ENCODE peak calls at places on chromosomes 1 and 21, in seven cellular contexts. One of them, this sample, is unnamed.

GRCh38 chr21:26961704-26962103 is 5.2 kb downstream of the ADAMTS5 start:
- DNase-seq in ovary: peak
- DNase-seq in GM04504: no peak
- DNase-seq in A172: no peak
- DNase-seq in ELF-1: peak
- DNase-seq in stimulated activated CD4-positive, alpha-beta T cell treated with anti-CD3 and anti-CD28 coated beads, Interleukin-1b, Interleukin-23, amount 100 ng/mL, for 48 hours: no peak
- DNase-seq in effector CD4-positive, alpha-beta T cell: no peak
- DNase-seq in this sample: no peak

GRCh38 chr1:228396770-228397453 is 9.7 kb downstream of the TRIM11 start:
- DNase-seq in GM04504: no peak
- DNase-seq in ovary: peak
- DNase-seq in ELF-1: no peak
- DNase-seq in A172: no peak
- DNase-seq in stimulated activated CD4-positive, alpha-beta T cell treated with anti-CD3 and anti-CD28 coated beads, Interleukin-1b, Interleukin-23, amount 100 ng/mL, for 48 hours: no peak
- DNase-seq in effector CD4-positive, alpha-beta T cell: no peak
- DNase-seq in this sample: no peak

GRCh38 chr1:33275200-33275599 is 18.9 kb downstream of the ZNF362 start:
- DNase-seq in GM04504: no peak
- DNase-seq in effector CD4-positive, alpha-beta T cell: no peak
- DNase-seq in A172: no peak
- DNase-seq in stimulated activated CD4-positive, alpha-beta T cell treated with anti-CD3 and anti-CD28 coated beads, Interleukin-1b, Interleukin-23, amount 100 ng/mL, for 48 hours: no peak
- DNase-seq in ovary: no peak
- DNase-seq in ELF-1: no peak
- DNase-seq in this sample: peak

GRCh38 chr1:207058878-207059867 is 6.1 kb downstream of the PFKFB2 start:
- DNase-seq in effector CD4-positive, alpha-beta T cell: no peak
- DNase-seq in ELF-1: peak
- DNase-seq in stimulated activated CD4-positive, alpha-beta T cell treated with anti-CD3 and anti-CD28 coated beads, Interleukin-1b, Interleukin-23, amount 100 ng/mL, for 48 hours: no peak
- DNase-seq in A172: no peak
- DNase-seq in GM04504: no peak
- DNase-seq in ovary: no peak
- DNase-seq in this sample: no peak

GRCh38 chr1:54174106-54174505 is 21.3 kb upstream of the CDCP2 start:
- DNase-seq in A172: no peak
- DNase-seq in effector CD4-positive, alpha-beta T cell: no peak
- DNase-seq in GM04504: no peak
- DNase-seq in ovary: no peak
- DNase-seq in stimulated activated CD4-positive, alpha-beta T cell treated with anti-CD3 and anti-CD28 coated beads, Interleukin-1b, Interleukin-23, amount 100 ng/mL, for 48 hours: no peak
- DNase-seq in ELF-1: no peak
- DNase-seq in this sample: no peak

GRCh38 chr1:221840511-221841243 is 98.8 kb upstream of the DUSP10 start:
- DNase-seq in A172: peak
- DNase-seq in ovary: no peak
- DNase-seq in GM04504: no peak
- DNase-seq in effector CD4-positive, alpha-beta T cell: no peak
- DNase-seq in ELF-1: no peak
- DNase-seq in stimulated activated CD4-positive, alpha-beta T cell treated with anti-CD3 and anti-CD28 coated beads, Interleukin-1b, Interleukin-23, amount 100 ng/mL, for 48 hours: no peak
- DNase-seq in this sample: no peak

GRCh38 chr1:201111672-201112071 is 554 bp downstream of the CACNA1S start:
- DNase-seq in ovary: no peak
- DNase-seq in A172: no peak
- DNase-seq in ELF-1: no peak
- DNase-seq in effector CD4-positive, alpha-beta T cell: no peak
- DNase-seq in stimulated activated CD4-positive, alpha-beta T cell treated with anti-CD3 and anti-CD28 coated beads, Interleukin-1b, Interleukin-23, amount 100 ng/mL, for 48 hours: no peak
- DNase-seq in GM04504: no peak
- DNase-seq in this sample: no peak

GRCh38 chr1:50419192-50419906 is 3.9 kb downstream of the DMRTA2 start:
- DNase-seq in ovary: no peak
- DNase-seq in effector CD4-positive, alpha-beta T cell: no peak
- DNase-seq in stimulated activated CD4-positive, alpha-beta T cell treated with anti-CD3 and anti-CD28 coated beads, Interleukin-1b, Interleukin-23, amount 100 ng/mL, for 48 hours: no peak
- DNase-seq in A172: no peak
- DNase-seq in GM04504: no peak
- DNase-seq in ELF-1: peak
- DNase-seq in this sample: no peak

GRCh38 chr21:45906859-45907258 is 74.7 kb upstream of the COL6A1 start:
- DNase-seq in ovary: no peak
- DNase-seq in effector CD4-positive, alpha-beta T cell: no peak
- DNase-seq in GM04504: no peak
- DNase-seq in A172: no peak
- DNase-seq in stimulated activated CD4-positive, alpha-beta T cell treated with anti-CD3 and anti-CD28 coated beads, Interleukin-1b, Interleukin-23, amount 100 ng/mL, for 48 hours: no peak
- DNase-seq in ELF-1: no peak
- DNase-seq in this sample: no peak

GRCh38 chr1:177780096-177780700 is 189.7 kb downstream of the SEC16B start:
- DNase-seq in ovary: no peak
- DNase-seq in A172: peak
- DNase-seq in GM04504: no peak
- DNase-seq in ELF-1: peak
- DNase-seq in stimulated activated CD4-positive, alpha-beta T cell treated with anti-CD3 and anti-CD28 coated beads, Interleukin-1b, Interleukin-23, amount 100 ng/mL, for 48 hours: no peak
- DNase-seq in effector CD4-positive, alpha-beta T cell: no peak
- DNase-seq in this sample: no peak